ENCODE peak calls at places on chromosomes 2 and 18, in five cellular contexts. I is WERI-Rb-1; F is left lobe of liver; B is fibroblast of mammary gland; O is activated T-helper 1 cell treated with anti-CD3 and anti-CD28 coated beads, Interleukin-12 subunit alpha, Interleukin-12 subunit beta, Interleukin-2, Interleukin-4 antibody, amounts not matched to agents 30 ng/mL and 10 ng/mL and 1 ng/mL, durations not matched to agents 14 hours and 24 hours and 36 hours. R is an unnamed sample.

GRCh38 chr18:34981487-34981886 is 59.7 kb upstream of the MAPRE2 start:
- DNase-seq in B (no peak), F (no peak), O (no peak), I (no peak), R (no peak)

GRCh38 chr2:168603439-168603961 is 147.4 kb downstream of the CERS6 start:
- DNase-seq in F (no peak), B (peak; percentile 44), I (no peak), O (no peak), R (no peak)

GRCh38 chr2:41710944-41711343 is 336.9 kb upstream of the PKDCC start:
- DNase-seq in F (no peak), O (no peak), B (peak; percentile 20), I (no peak), R (no peak)

GRCh38 chr2:237600205-237600846 is 9.8 kb upstream of the RAB17 start:
- DNase-seq in F (peak; percentile 62), B (peak; percentile 66), I (peak; percentile 44), O (no peak), R (no peak)

GRCh38 chr18:37019157-37019571 is 190.2 kb downstream of the KIAA1328 start:
- DNase-seq in O (no peak), B (peak; percentile 8), F (no peak), I (peak; percentile 10), R (peak; percentile 60)

GRCh38 chr2:42969231-42970150 is 177.1 kb upstream of the HAAO start:
- DNase-seq in I (no peak), O (no peak), F (no peak), B (peak; percentile 99), R (no peak)

GRCh38 chr2:17748745-17749144 is 4.9 kb downstream of the SMC6 start:
- DNase-seq in B (no peak), O (no peak), F (no peak), I (no peak), R (no peak)

GRCh38 chr18:74446631-74447403 is 10.3 kb downstream of the DIPK1C start:
- DNase-seq in F (no peak), I (no peak), O (no peak), B (no peak), R (peak; percentile 41)

GRCh38 chr2:152051373-152051893 is 47.4 kb downstream of the CACNB4 start:
- DNase-seq in O (no peak), F (no peak), I (no peak), B (no peak), R (no peak)

GRCh38 chr2:182291296-182291695 is 135.5 kb downstream of the PDE1A start:
- DNase-seq in I (no peak), F (no peak), O (no peak), B (peak; percentile 16), R (no peak)

GRCh38 chr2:50649626-50650397 is 382.1 kb downstream of the NRXN1 start:
- DNase-seq in I (no peak), O (no peak), F (no peak), B (no peak), R (no peak)

GRCh38 chr2:207149253-207150213 is 16.2 kb downstream of the KLF7 start:
- DNase-seq in F (no peak), I (no peak), B (no peak), O (no peak), R (no peak)

GRCh38 chr2:217880490-217880889 is 122.3 kb downstream of the TNS1 start:
- DNase-seq in I (no peak), B (no peak), F (no peak), O (no peak), R (no peak)

GRCh38 chr2:217993817-217994459 is 8.9 kb downstream of the TNS1 start:
- DNase-seq in I (peak; percentile 65), F (peak; percentile 68), O (peak; percentile 9), B (peak; percentile 54), R (peak; percentile 40)

GRCh38 chr2:209145941-209146681 is 277.7 kb upstream of the MAP2 start:
- DNase-seq in B (no peak), I (no peak), O (no peak), F (no peak), R (no peak)